ENCODE peak calls at places on chromosome 14, in seven cellular contexts. N, Z, J, L, K, M and A are unnamed samples.
A peak's percentile ranks its signal among the peaks of the same experiment; 100 is the strongest.

GRCh38 chr14:40413146-40413545 is 980.9 kb upstream of the FBXO33 start:
- DNase-seq in K (no peak), Z (no peak), L (no peak), J (no peak), N (no peak), M (peak; percentile 37), A (no peak)

GRCh38 chr14:59695198-59695597 is 118.6 kb upstream of the CCDC175 start:
- DNase-seq in J (no peak), Z (no peak), L (no peak), M (no peak), K (no peak), N (no peak), A (no peak)

GRCh38 chr14:92897922-92898599 is 24.9 kb upstream of the CHGA start:
- DNase-seq in Z (no peak), N (no peak), K (no peak), L (no peak), M (no peak), J (no peak), A (no peak)

GRCh38 chr14:99750746-99751450 is 42.3 kb upstream of the EML1 start:
- DNase-seq in K (no peak), M (no peak), Z (no peak), L (no peak), N (no peak), J (no peak), A (no peak)

GRCh38 chr14:105070760-105071137 is 5.5 kb upstream of the GPR132 start:
- DNase-seq in J (no peak), L (no peak), K (no peak), Z (no peak), N (no peak), M (peak; percentile 24), A (no peak)

GRCh38 chr14:36619131-36619530 is 36.7 kb upstream of the NKX2-8 start:
- DNase-seq in J (peak; percentile 6), N (no peak), L (no peak), Z (no peak), K (no peak), M (no peak), A (no peak)

GRCh38 chr14:106879241-106879640 is 1352.9 kb downstream of the TMEM121 start:
- DNase-seq in M (peak; percentile 26), J (peak; percentile 6), L (peak; percentile 23), N (no peak), K (peak; percentile 74), Z (no peak), A (peak; percentile 70)

GRCh38 chr14:83419420-83419819 is 1885.8 kb upstream of the SEL1L start:
- DNase-seq in L (no peak), M (no peak), K (no peak), N (no peak), Z (no peak), J (no peak), A (no peak)

GRCh38 chr14:50920482-50921225 is 23.6 kb downstream of the PYGL start:
- DNase-seq in L (no peak), J (peak; percentile 81), M (peak; percentile 96), N (peak; percentile 6), Z (peak; percentile 82), K (no peak), A (no peak)

GRCh38 chr14:102525213-102526143 is 15.9 kb upstream of the ANKRD9 start:
- DNase-seq in M (peak; percentile 51), K (peak; percentile 24), L (no peak), J (peak; percentile 69), Z (peak; percentile 52), N (no peak), A (no peak)

GRCh38 chr14:68683326-68683725 is 109.5 kb downstream of the ZFP36L1 start:
- DNase-seq in N (no peak), J (peak; percentile 39), M (no peak), K (no peak), L (no peak), Z (no peak), A (no peak)

GRCh38 chr14:55711171-55711811 is 131.3 kb downstream of the KTN1 start:
- DNase-seq in N (no peak), K (no peak), M (no peak), Z (peak; percentile 17), L (no peak), J (peak; percentile 69), A (no peak)

GRCh38 chr14:50946234-50946935 is 2.1 kb upstream of the PYGL start:
- DNase-seq in K (no peak), J (peak; percentile 23), L (no peak), M (no peak), Z (no peak), N (no peak), A (no peak)

GRCh38 chr14:36132826-36133225 is 43.7 kb downstream of the PTCSC3 start:
- DNase-seq in K (no peak), M (no peak), Z (no peak), N (no peak), J (no peak), L (no peak), A (no peak)

GRCh38 chr14:100577321-100577985 is 9.8 kb downstream of the BEGAIN start:
- DNase-seq in K (no peak), N (no peak), L (no peak), J (no peak), Z (no peak), M (no peak), A (no peak)

GRCh38 chr14:92563359-92563758 is 49.8 kb downstream of the RIN3 start:
- DNase-seq in Z (peak; percentile 28), K (peak; percentile 36), J (no peak), M (no peak), N (no peak), L (no peak), A (no peak)

GRCh38 chr14:52902971-52903385 is 47.9 kb downstream of the FERMT2 start:
- DNase-seq in L (no peak), J (peak; percentile 46), K (no peak), Z (no peak), M (peak; percentile 29), N (no peak), A (no peak)

GRCh38 chr14:94591073-94591472 is 9.8 kb downstream of the SERPINA5 start:
- DNase-seq in N (no peak), Z (no peak), M (no peak), K (no peak), L (no peak), J (no peak), A (no peak)

GRCh38 chr14:58637391-58638230 is at the start of gene DACT1:
- DNase-seq in L (peak; percentile 16), N (peak; percentile 14), Z (peak; percentile 93), K (no peak), M (peak; percentile 68), J (peak; percentile 54), A (peak; percentile 3)

GRCh38 chr14:68337279-68337678 is 455.6 kb downstream of the ZFP36L1 start:
- DNase-seq in Z (no peak), N (no peak), M (no peak), J (no peak), L (no peak), K (peak; percentile 43), A (no peak)

GRCh38 chr14:52111583-52111982 is 42.7 kb upstream of the NID2 start:
- DNase-seq in Z (no peak), L (peak; percentile 29), J (peak; percentile 90), M (no peak), K (no peak), N (no peak), A (no peak)

GRCh38 chr14:102911541-102911951 is 10.9 kb upstream of the AMN start:
- DNase-seq in L (no peak), N (no peak), K (no peak), J (no peak), Z (no peak), M (no peak), A (no peak)

GRCh38 chr14:61342486-61342885 is 21.1 kb downstream of the PRKCH start:
- DNase-seq in J (no peak), M (no peak), Z (no peak), N (no peak), L (no peak), K (peak; percentile 33), A (no peak)

GRCh38 chr14:33709286-33709685 is 241.6 kb downstream of the EGLN3 start:
- DNase-seq in L (no peak), Z (no peak), M (no peak), J (no peak), N (no peak), K (no peak), A (no peak)

GRCh38 chr14:96130854-96131253 is 73.8 kb upstream of the BDKRB2 start:
- DNase-seq in N (no peak), J (peak; percentile 61), L (no peak), Z (no peak), M (peak; percentile 37), K (no peak), A (no peak)

GRCh38 chr14:21197418-21198205 is 41.7 kb upstream of the OR5AU1 start:
- DNase-seq in M (no peak), N (no peak), L (no peak), J (no peak), K (no peak), Z (no peak), A (no peak)

GRCh38 chr14:68652433-68652690 is 140.5 kb downstream of the ZFP36L1 start:
- DNase-seq in L (no peak), K (no peak), Z (no peak), M (no peak), J (no peak), N (no peak), A (no peak)

GRCh38 chr14:92687681-92688433 is 60.6 kb downstream of the LGMN start:
- DNase-seq in J (no peak), N (no peak), Z (no peak), M (no peak), L (no peak), K (no peak), A (no peak)

GRCh38 chr14:69652942-69653680 is 41.7 kb downstream of the SUSD6 start:
- DNase-seq in N (no peak), L (no peak), K (peak; percentile 27), M (no peak), Z (no peak), J (no peak), A (peak; percentile 21)

GRCh38 chr14:74324945-74325361 is 22.2 kb upstream of the ABCD4 start:
- DNase-seq in Z (peak; percentile 82), L (peak; percentile 65), M (peak; percentile 33), J (peak; percentile 24), N (peak; percentile 31), K (no peak), A (no peak)